ENCODE peak calls at places on chromosomes 7 and 10, in four cellular contexts. N is upper lobe of right lung, T is cardiac muscle cell, F is breast epithelium. S is an unnamed sample.

GRCh38 chr10:83960125-83960524 is 179.2 kb upstream of the GHITM start:
- DNase-seq in N (no peak), T (no peak), F (no peak), S (no peak)

GRCh38 chr10:100728928-100729876 is 16.2 kb upstream of the PAX2 start:
- DNase-seq in N (peak), T (peak), F (no peak), S (no peak)

GRCh38 chr10:34655286-34656170 is 159.6 kb downstream of the PARD3 start:
- DNase-seq in N (no peak), T (peak), F (peak), S (no peak)

GRCh38 chr7:112905950-112906349 is 115.8 kb upstream of the TMEM168 start:
- DNase-seq in N (no peak), T (no peak), F (no peak), S (no peak)

GRCh38 chr7:1558841-1559625 is 3.0 kb upstream of the TMEM184A start:
- DNase-seq in N (peak), T (no peak), F (peak), S (no peak)

GRCh38 chr10:74081192-74081803 is 69.3 kb downstream of the AP3M1 start:
- DNase-seq in N (no peak), T (peak), F (no peak), S (no peak)

GRCh38 chr7:116930156-116930913 is 23.0 kb upstream of the ST7 start:
- DNase-seq in N (peak), T (peak), F (peak), S (peak)

GRCh38 chr7:124032369-124033092 is at the start of gene TMEM229A:
- DNase-seq in N (peak), T (peak), F (no peak), S (no peak)

GRCh38 chr7:120760050-120760449 is 97.9 kb downstream of the TSPAN12 start:
- DNase-seq in N (no peak), T (no peak), F (no peak), S (no peak)

GRCh38 chr10:24462340-24462739 is 253.4 kb downstream of the KIAA1217 start:
- DNase-seq in N (no peak), T (peak), F (no peak), S (no peak)

GRCh38 chr7:114264029-114264428 is 150.6 kb upstream of the FOXP2 start:
- DNase-seq in N (no peak), T (no peak), F (no peak), S (no peak)

GRCh38 chr7:130118801-130119200 is 48.5 kb downstream of the KLHDC10 start:
- DNase-seq in N (no peak), T (no peak), F (no peak), S (no peak)

GRCh38 chr7:108094933-108095710 is 35.0 kb downstream of the LAMB4 start:
- DNase-seq in N (no peak), T (no peak), F (peak), S (no peak)

GRCh38 chr7:138773176-138773575 is 24.6 kb upstream of the TMEM213 start:
- DNase-seq in N (peak), T (no peak), F (no peak), S (no peak)

GRCh38 chr10:61900829-61901783 is at the start of gene ARID5B:
- DNase-seq in N (no peak), T (peak), F (no peak), S (no peak)

GRCh38 chr7:75989084-75989725 is 5.2 kb downstream of the TMEM120A start:
- DNase-seq in N (peak), T (peak), F (no peak), S (no peak)

GRCh38 chr7:81684513-81685262 is 85.2 kb downstream of the HGF start:
- DNase-seq in N (peak), T (peak), F (peak), S (peak)

GRCh38 chr10:129909531-129910286 is 54.4 kb downstream of the EBF3 start:
- DNase-seq in N (no peak), T (no peak), F (no peak), S (no peak)

GRCh38 chr10:97763947-97764346 is 7.9 kb downstream of the SFRP5 start:
- DNase-seq in N (no peak), T (no peak), F (no peak), S (no peak)

GRCh38 chr10:98582363-98582762 is 135.6 kb upstream of the HPS1 start:
- DNase-seq in N (no peak), T (no peak), F (no peak), S (no peak)

GRCh38 chr7:90726623-90727022 is 130.5 kb downstream of the CDK14 start:
- DNase-seq in N (no peak), T (peak), F (no peak), S (no peak)

GRCh38 chr10:95788830-95789229 is 32.9 kb downstream of the ENTPD1 start:
- DNase-seq in N (no peak), T (no peak), F (no peak), S (no peak)

GRCh38 chr10:103506061-103506460 is 12.6 kb downstream of the NEURL1 start:
- DNase-seq in N (peak), T (no peak), F (no peak), S (peak)

GRCh38 chr7:134513169-134513752 is 14.1 kb upstream of the AKR1B10 start:
- DNase-seq in N (no peak), T (peak), F (no peak), S (no peak)

GRCh38 chr7:74612015-74612829 is 45.3 kb upstream of the GTF2I start:
- DNase-seq in N (peak), T (peak), F (peak), S (no peak)

GRCh38 chr7:493661-494251 is 25.9 kb downstream of the PDGFA start:
- DNase-seq in N (peak), T (no peak), F (no peak), S (no peak)

GRCh38 chr7:55158983-55159382 is 140.2 kb downstream of the EGFR start:
- DNase-seq in N (no peak), T (no peak), F (no peak), S (no peak)

GRCh38 chr7:117076426-117076943 is 123.2 kb downstream of the ST7 start:
- DNase-seq in N (peak), T (peak), F (no peak), S (no peak)

GRCh38 chr7:41928781-41929180 is 225.9 kb upstream of the INHBA start:
- DNase-seq in N (no peak), T (no peak), F (no peak), S (no peak)

GRCh38 chr7:144517762-144518161 is 114.3 kb upstream of the NOBOX start:
- DNase-seq in N (no peak), T (no peak), F (no peak), S (no peak)

GRCh38 chr10:53864850-53865249 is 936.2 kb downstream of the PCDH15 start:
- DNase-seq in N (no peak), T (no peak), F (no peak), S (no peak)

GRCh38 chr10:112756118-112756512 is 193.9 kb upstream of the TCF7L2 start:
- DNase-seq in N (no peak), T (no peak), F (no peak), S (no peak)

GRCh38 chr10:49616421-49617230 is 2.8 kb downstream of the CHAT start:
- DNase-seq in N (peak), T (no peak), F (no peak), S (peak)
- TF ChIP-seq CTCF in N (no peak), T (no peak), F (no peak), S (no peak)

GRCh38 chr7:66138994-66139752 is 24.5 kb downstream of the CRCP start:
- DNase-seq in N (no peak), T (no peak), F (no peak), S (no peak)

GRCh38 chr7:66142334-66142733 is 27.7 kb downstream of the CRCP start:
- DNase-seq in N (no peak), T (peak), F (no peak), S (no peak)

GRCh38 chr7:66142996-66143395 is 28.3 kb downstream of the CRCP start:
- DNase-seq in N (no peak), T (no peak), F (no peak), S (no peak)

GRCh38 chr7:66143876-66144332 is 29.3 kb downstream of the CRCP start:
- DNase-seq in N (no peak), T (no peak), F (no peak), S (no peak)

DNA sequence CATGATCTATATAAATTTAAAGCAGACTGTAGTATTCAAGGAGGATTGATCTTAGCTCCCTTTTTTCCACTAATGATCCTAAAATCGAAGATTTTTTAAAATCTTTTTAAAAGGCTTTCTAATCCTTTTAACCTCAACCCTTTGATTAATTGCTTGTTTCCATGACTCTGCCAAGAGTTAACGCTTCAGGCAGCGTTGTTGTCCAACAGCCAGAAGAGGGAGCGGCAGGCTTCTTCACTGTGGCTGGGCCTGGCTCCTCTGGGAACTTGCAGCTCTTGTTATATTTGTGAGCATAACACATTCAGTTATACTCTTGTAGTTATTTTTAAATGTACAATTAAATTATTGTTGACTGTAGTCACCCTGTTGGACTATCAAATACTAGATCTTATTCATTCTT is 26.3 kb downstream of the CRCP start:
- DNase-seq in N (peak), T (peak), F (peak), S (no peak)
- TF ChIP-seq CTCF in N (peak), T (peak), F (peak), S (no peak)

DNA sequence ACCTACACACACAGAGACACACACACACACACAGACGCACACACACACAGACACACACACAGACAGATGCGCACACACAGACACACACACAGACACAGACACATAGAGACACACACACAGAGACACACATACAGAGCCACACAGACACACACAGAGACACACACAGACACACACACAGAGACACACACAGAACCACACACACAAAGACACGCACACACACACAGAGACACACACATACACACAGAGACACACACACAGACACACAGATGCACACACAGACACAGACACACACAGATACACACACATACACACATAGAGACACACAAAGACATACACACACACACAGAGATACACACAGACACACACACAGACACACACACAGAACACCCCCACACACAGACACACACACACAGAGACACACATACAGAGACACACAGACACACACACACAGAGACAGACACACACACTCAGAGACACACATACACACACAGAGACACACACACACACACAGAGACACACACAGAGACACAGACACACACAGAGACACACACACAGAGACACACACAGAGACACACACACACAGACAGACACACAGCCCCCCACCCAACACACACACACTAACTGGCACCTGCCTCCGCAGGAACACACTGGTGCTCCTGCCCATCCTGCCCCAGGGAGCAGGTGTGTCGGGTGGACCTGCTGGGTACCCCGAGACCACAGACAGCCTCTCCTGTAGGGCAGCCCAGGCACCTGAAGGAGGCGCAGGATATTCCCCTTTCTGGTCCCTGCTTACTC is 5.5 kb upstream of the FZD9 start:
- DNase-seq in N (no peak), T (no peak), F (no peak), S (no peak)
- TF ChIP-seq CTCF in N (no peak), T (no peak), F (no peak), S (no peak)

GRCh38 chr10:1716839-1717238 is 20.5 kb downstream of the ADARB2 start:
- DNase-seq in N (no peak), T (no peak), F (no peak), S (no peak)

GRCh38 chr10:1712314-1712713 is 25.0 kb downstream of the ADARB2 start:
- DNase-seq in N (no peak), T (no peak), F (no peak), S (peak)

GRCh38 chr10:1712944-1713671 is 24.2 kb downstream of the ADARB2 start:
- DNase-seq in N (no peak), T (no peak), F (no peak), S (peak)

DNA sequence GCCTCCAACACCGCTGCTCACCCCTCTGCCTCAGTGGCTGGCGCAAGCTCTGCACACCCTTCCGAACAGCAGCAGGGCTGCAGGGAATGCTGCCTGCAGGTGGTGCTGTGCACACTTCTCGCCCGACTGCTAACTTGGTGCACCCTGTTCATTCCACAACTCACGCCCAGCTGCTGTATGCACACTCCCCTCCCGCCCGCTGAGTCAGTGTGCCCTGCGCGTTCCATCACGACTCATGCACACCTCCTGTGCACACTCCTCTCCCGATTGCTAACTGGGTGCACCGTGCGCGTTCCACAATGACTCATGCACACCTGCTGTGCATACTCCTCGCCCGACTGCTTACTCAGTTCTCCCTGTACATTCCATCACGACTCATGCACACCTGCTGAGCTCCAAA is 21.5 kb downstream of the ADARB2 start:
- DNase-seq in N (no peak), T (peak), F (no peak), S (peak)
- TF ChIP-seq CTCF in N (no peak), T (no peak), F (no peak), S (no peak)

GRCh38 chr10:91740353-91740924 is 57.8 kb upstream of the TNKS2 start:
- DNase-seq in N (no peak), T (no peak), F (no peak), S (no peak)

GRCh38 chr10:91743460-91743859 is 54.8 kb upstream of the TNKS2 start:
- DNase-seq in N (no peak), T (no peak), F (no peak), S (no peak)

GRCh38 chr10:91742189-91742588 is 56.0 kb upstream of the TNKS2 start:
- DNase-seq in N (no peak), T (no peak), F (no peak), S (no peak)

DNA sequence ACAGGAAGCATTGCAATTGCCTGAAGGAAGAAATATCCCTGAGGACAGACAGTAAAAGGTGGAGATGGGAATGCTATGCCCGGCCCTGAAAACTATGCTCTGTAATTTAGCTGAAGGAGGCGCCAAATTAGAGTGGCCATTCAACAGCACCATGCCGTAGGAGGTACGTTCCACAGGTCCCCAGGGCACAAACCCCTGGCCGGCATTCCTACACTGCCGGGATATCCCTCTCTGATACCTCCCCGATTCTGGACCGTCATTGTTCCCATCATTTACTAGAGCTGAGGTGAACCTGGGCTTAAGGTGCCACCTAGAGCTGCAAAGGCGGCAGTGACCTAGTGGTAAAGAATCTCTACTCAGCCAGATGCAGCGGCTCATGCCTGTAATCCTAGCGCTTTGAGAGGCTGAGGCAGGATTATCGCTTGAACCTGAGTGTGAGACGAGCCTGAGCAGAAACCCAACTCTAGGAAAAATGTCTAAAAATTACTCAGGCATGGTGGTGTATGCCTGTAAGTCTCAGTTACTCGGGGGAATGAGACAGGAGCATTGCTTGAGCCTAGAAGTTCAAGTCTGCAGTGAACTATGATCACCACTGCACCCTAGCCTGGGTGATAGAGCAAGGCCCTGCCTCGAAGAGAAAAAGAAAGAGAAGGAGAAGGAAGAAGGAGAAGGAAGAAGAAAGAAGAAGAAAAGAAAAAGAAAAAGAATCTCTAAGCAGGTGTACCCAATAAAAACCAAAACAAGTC is 53.0 kb upstream of the TNKS2 start:
- DNase-seq in N (no peak), T (peak), F (peak), S (no peak)
- TF ChIP-seq CTCF in N (no peak), T (peak), F (peak), S (no peak)

GRCh38 chr10:18312385-18313145 is 172.3 kb downstream of the CACNB2 start:
- DNase-seq in N (no peak), T (peak), F (no peak), S (no peak)
- TF ChIP-seq CTCF in N (peak), T (peak), F (no peak), S (no peak)

GRCh38 chr7:88357794-88358533 is 51.3 kb upstream of the STEAP4 start:
- DNase-seq in N (no peak), T (no peak), F (no peak), S (no peak)
- TF ChIP-seq CTCF in N (peak), T (peak), F (peak), S (no peak)

DNA sequence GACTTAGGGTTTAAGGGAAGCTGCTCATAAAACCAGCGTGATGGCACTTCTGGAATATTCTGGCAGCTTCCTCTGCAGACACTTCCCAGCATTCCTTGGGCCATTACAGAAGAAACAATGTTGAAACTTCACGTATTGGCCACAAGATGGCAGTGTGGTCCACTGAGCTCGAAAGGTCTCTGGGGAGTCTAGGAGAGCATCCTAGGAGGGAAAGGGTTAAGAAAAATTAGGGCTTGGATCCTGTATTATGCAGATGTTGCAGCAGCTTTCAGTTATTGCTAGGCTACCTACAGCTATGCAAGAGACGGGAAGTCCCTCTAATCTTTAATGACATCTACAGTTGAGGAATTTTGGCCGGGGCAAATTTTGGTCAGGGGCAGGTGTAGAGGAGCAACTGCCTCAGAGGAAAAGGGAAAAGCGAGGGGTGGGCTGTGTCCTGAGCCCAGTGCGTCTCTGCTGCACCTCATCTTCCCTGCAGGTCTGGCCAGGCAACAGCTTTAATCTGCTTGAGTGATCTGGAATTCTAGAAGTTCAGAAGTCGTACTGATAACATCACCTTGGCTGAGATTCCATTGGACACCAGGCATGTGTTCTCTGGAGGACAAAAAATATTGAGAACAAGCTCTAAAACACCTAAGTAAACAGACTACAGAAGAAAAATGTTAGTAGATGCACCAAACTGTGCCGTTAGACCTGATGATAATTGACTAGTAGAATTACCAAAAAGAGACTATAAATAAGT is 220.8 kb upstream of the PRSS58 start:
- DNase-seq in N (no peak), T (peak), F (no peak), S (no peak)
- TF ChIP-seq CTCF in N (peak), T (peak), F (no peak), S (peak)

S was measured in coronary artery.